ENCODE peak calls at places on chromosomes 2 and 18, in seven cellular contexts. One of them, this sample, is unnamed.

GRCh38 chr2:201696151-201696659 is 2.2 kb downstream of the MPP4 start:
- DNase-seq in NB4: no peak
- DNase-seq in A172: peak
- DNase-seq in OCI-LY7: no peak
- DNase-seq in NCI-H524: no peak
- DNase-seq in stimulated activated CD4-positive, alpha-beta T cell treated with anti-CD3 and anti-CD28 coated beads, Interleukin-15, amount 100 ng/mL, for 1 hour: no peak
- DNase-seq in brain microvascular endothelial cell: peak
- DNase-seq in this sample: peak

GRCh38 chr2:184877909-184878308 is 279.6 kb downstream of the ZNF804A start:
- DNase-seq in NCI-H524: no peak
- DNase-seq in brain microvascular endothelial cell: no peak
- DNase-seq in NB4: no peak
- DNase-seq in OCI-LY7: no peak
- DNase-seq in A172: no peak
- DNase-seq in stimulated activated CD4-positive, alpha-beta T cell treated with anti-CD3 and anti-CD28 coated beads, Interleukin-15, amount 100 ng/mL, for 1 hour: no peak
- DNase-seq in this sample: no peak

GRCh38 chr2:152573168-152573567 is 144.1 kb downstream of the PRPF40A start:
- DNase-seq in NCI-H524: no peak
- DNase-seq in NB4: peak
- DNase-seq in stimulated activated CD4-positive, alpha-beta T cell treated with anti-CD3 and anti-CD28 coated beads, Interleukin-15, amount 100 ng/mL, for 1 hour: no peak
- DNase-seq in OCI-LY7: no peak
- DNase-seq in A172: peak
- DNase-seq in brain microvascular endothelial cell: peak
- DNase-seq in this sample: no peak

GRCh38 chr18:10094154-10094553 is 180.3 kb downstream of the VAPA start:
- DNase-seq in OCI-LY7: no peak
- DNase-seq in stimulated activated CD4-positive, alpha-beta T cell treated with anti-CD3 and anti-CD28 coated beads, Interleukin-15, amount 100 ng/mL, for 1 hour: no peak
- DNase-seq in NCI-H524: no peak
- DNase-seq in A172: peak
- DNase-seq in NB4: no peak
- DNase-seq in brain microvascular endothelial cell: peak
- DNase-seq in this sample: no peak

GRCh38 chr2:110804915-110805314 is 72.5 kb downstream of the ACOXL start:
- DNase-seq in NCI-H524: no peak
- DNase-seq in brain microvascular endothelial cell: no peak
- DNase-seq in A172: no peak
- DNase-seq in stimulated activated CD4-positive, alpha-beta T cell treated with anti-CD3 and anti-CD28 coated beads, Interleukin-15, amount 100 ng/mL, for 1 hour: peak
- DNase-seq in OCI-LY7: no peak
- DNase-seq in NB4: peak
- DNase-seq in this sample: no peak

GRCh38 chr2:240599141-240599583 is 12.6 kb downstream of the CAPN10 start:
- DNase-seq in stimulated activated CD4-positive, alpha-beta T cell treated with anti-CD3 and anti-CD28 coated beads, Interleukin-15, amount 100 ng/mL, for 1 hour: no peak
- DNase-seq in OCI-LY7: no peak
- DNase-seq in NCI-H524: no peak
- DNase-seq in A172: no peak
- DNase-seq in NB4: no peak
- DNase-seq in brain microvascular endothelial cell: no peak
- DNase-seq in this sample: no peak

GRCh38 chr2:109217362-109218086 is 88.5 kb downstream of the SH3RF3 start:
- DNase-seq in stimulated activated CD4-positive, alpha-beta T cell treated with anti-CD3 and anti-CD28 coated beads, Interleukin-15, amount 100 ng/mL, for 1 hour: no peak
- DNase-seq in A172: peak
- DNase-seq in brain microvascular endothelial cell: peak
- DNase-seq in OCI-LY7: no peak
- DNase-seq in NCI-H524: no peak
- DNase-seq in NB4: no peak
- DNase-seq in this sample: no peak

GRCh38 chr18:32802606-32803451 is 30.0 kb upstream of the KLHL14 start:
- DNase-seq in brain microvascular endothelial cell: no peak
- DNase-seq in NCI-H524: no peak
- DNase-seq in NB4: no peak
- DNase-seq in A172: no peak
- DNase-seq in OCI-LY7: peak
- DNase-seq in stimulated activated CD4-positive, alpha-beta T cell treated with anti-CD3 and anti-CD28 coated beads, Interleukin-15, amount 100 ng/mL, for 1 hour: no peak
- DNase-seq in this sample: no peak

GRCh38 chr2:177265386-177265690 is 811 bp upstream of the NFE2L2 start:
- DNase-seq in stimulated activated CD4-positive, alpha-beta T cell treated with anti-CD3 and anti-CD28 coated beads, Interleukin-15, amount 100 ng/mL, for 1 hour: no peak
- DNase-seq in OCI-LY7: no peak
- DNase-seq in NCI-H524: peak
- DNase-seq in brain microvascular endothelial cell: no peak
- DNase-seq in A172: no peak
- DNase-seq in NB4: no peak
- DNase-seq in this sample: no peak

GRCh38 chr2:119736021-119736420 is 23.7 kb upstream of the PTPN4 start:
- DNase-seq in NB4: no peak
- DNase-seq in A172: no peak
- DNase-seq in brain microvascular endothelial cell: no peak
- DNase-seq in NCI-H524: no peak
- DNase-seq in OCI-LY7: no peak
- DNase-seq in stimulated activated CD4-positive, alpha-beta T cell treated with anti-CD3 and anti-CD28 coated beads, Interleukin-15, amount 100 ng/mL, for 1 hour: no peak
- DNase-seq in this sample: no peak

GRCh38 chr2:170122883-170123547 is 54.9 kb upstream of the MYO3B start:
- DNase-seq in NCI-H524: no peak
- DNase-seq in stimulated activated CD4-positive, alpha-beta T cell treated with anti-CD3 and anti-CD28 coated beads, Interleukin-15, amount 100 ng/mL, for 1 hour: no peak
- DNase-seq in A172: peak
- DNase-seq in brain microvascular endothelial cell: no peak
- DNase-seq in OCI-LY7: no peak
- DNase-seq in NB4: no peak
- DNase-seq in this sample: no peak

GRCh38 chr2:136255648-136256461 is 137.9 kb upstream of the CXCR4 start:
- DNase-seq in brain microvascular endothelial cell: no peak
- DNase-seq in NB4: peak
- DNase-seq in stimulated activated CD4-positive, alpha-beta T cell treated with anti-CD3 and anti-CD28 coated beads, Interleukin-15, amount 100 ng/mL, for 1 hour: no peak
- DNase-seq in NCI-H524: no peak
- DNase-seq in OCI-LY7: peak
- DNase-seq in A172: no peak
- DNase-seq in this sample: no peak

GRCh38 chr2:73935641-73936040 is 9.0 kb downstream of the DGUOK start:
- DNase-seq in NB4: no peak
- DNase-seq in NCI-H524: no peak
- DNase-seq in OCI-LY7: no peak
- DNase-seq in A172: no peak
- DNase-seq in stimulated activated CD4-positive, alpha-beta T cell treated with anti-CD3 and anti-CD28 coated beads, Interleukin-15, amount 100 ng/mL, for 1 hour: no peak
- DNase-seq in brain microvascular endothelial cell: no peak
- DNase-seq in this sample: no peak

GRCh38 chr2:201887851-201888451 is 81.6 kb downstream of the CDK15 start:
- DNase-seq in brain microvascular endothelial cell: no peak
- DNase-seq in NCI-H524: no peak
- DNase-seq in OCI-LY7: no peak
- DNase-seq in NB4: no peak
- DNase-seq in A172: no peak
- DNase-seq in stimulated activated CD4-positive, alpha-beta T cell treated with anti-CD3 and anti-CD28 coated beads, Interleukin-15, amount 100 ng/mL, for 1 hour: no peak
- DNase-seq in this sample: no peak

GRCh38 chr2:238789317-238789806 is 58.5 kb upstream of the TWIST2 start:
- DNase-seq in brain microvascular endothelial cell: no peak
- DNase-seq in A172: no peak
- DNase-seq in OCI-LY7: no peak
- DNase-seq in stimulated activated CD4-positive, alpha-beta T cell treated with anti-CD3 and anti-CD28 coated beads, Interleukin-15, amount 100 ng/mL, for 1 hour: no peak
- DNase-seq in NB4: no peak
- DNase-seq in NCI-H524: no peak
- DNase-seq in this sample: no peak

GRCh38 chr18:61651880-61652268 is 240.9 kb downstream of the RNF152 start:
- DNase-seq in NB4: no peak
- DNase-seq in A172: no peak
- DNase-seq in NCI-H524: no peak
- DNase-seq in brain microvascular endothelial cell: no peak
- DNase-seq in stimulated activated CD4-positive, alpha-beta T cell treated with anti-CD3 and anti-CD28 coated beads, Interleukin-15, amount 100 ng/mL, for 1 hour: no peak
- DNase-seq in OCI-LY7: no peak
- DNase-seq in this sample: no peak

GRCh38 chr2:101147971-101148370 is 3.2 kb downstream of the TBC1D8 start:
- DNase-seq in OCI-LY7: no peak
- DNase-seq in NCI-H524: no peak
- DNase-seq in brain microvascular endothelial cell: no peak
- DNase-seq in NB4: no peak
- DNase-seq in A172: no peak
- DNase-seq in stimulated activated CD4-positive, alpha-beta T cell treated with anti-CD3 and anti-CD28 coated beads, Interleukin-15, amount 100 ng/mL, for 1 hour: no peak
- DNase-seq in this sample: no peak

GRCh38 chr2:160510617-160511016 is 17.0 kb upstream of the RBMS1 start:
- DNase-seq in brain microvascular endothelial cell: no peak
- DNase-seq in stimulated activated CD4-positive, alpha-beta T cell treated with anti-CD3 and anti-CD28 coated beads, Interleukin-15, amount 100 ng/mL, for 1 hour: no peak
- DNase-seq in NCI-H524: no peak
- DNase-seq in A172: no peak
- DNase-seq in OCI-LY7: no peak
- DNase-seq in NB4: peak
- DNase-seq in this sample: no peak

GRCh38 chr2:18518116-18519111 is 42.0 kb downstream of the RDH14 start:
- DNase-seq in NCI-H524: no peak
- DNase-seq in A172: peak
- DNase-seq in OCI-LY7: no peak
- DNase-seq in NB4: no peak
- DNase-seq in stimulated activated CD4-positive, alpha-beta T cell treated with anti-CD3 and anti-CD28 coated beads, Interleukin-15, amount 100 ng/mL, for 1 hour: no peak
- DNase-seq in brain microvascular endothelial cell: peak
- DNase-seq in this sample: no peak

GRCh38 chr2:33214436-33214835 is 262.0 kb upstream of the RASGRP3 start:
- DNase-seq in OCI-LY7: no peak
- DNase-seq in A172: no peak
- DNase-seq in NB4: no peak
- DNase-seq in stimulated activated CD4-positive, alpha-beta T cell treated with anti-CD3 and anti-CD28 coated beads, Interleukin-15, amount 100 ng/mL, for 1 hour: no peak
- DNase-seq in NCI-H524: no peak
- DNase-seq in brain microvascular endothelial cell: peak
- DNase-seq in this sample: peak

This sample was measured in glomerular endothelial cell.